ENCODE peak calls at places on chromosome 16, in four cellular contexts. M is IMR-90, B is neuronal stem cell, L is H1. F is an unnamed sample.

GRCh38 chr16:57834936-57835335 is 32.6 kb upstream of the KIFC3 start:
- DNase-seq in M (peak; percentile 34), B (no peak), L (no peak), F (no peak)

GRCh38 chr16:25151996-25152395 is 40.5 kb downstream of the LCMT1 start:
- DNase-seq in M (peak; percentile 58), B (no peak), L (no peak), F (peak; percentile 48)

GRCh38 chr16:89408315-89408714 is 82.0 kb downstream of the ANKRD11 start:
- DNase-seq in M (no peak), B (no peak), L (no peak), F (no peak)

GRCh38 chr16:29678691-29679267 is at the start of gene QPRT:
- DNase-seq in M (peak; percentile 22), B (peak; percentile 66), L (peak; percentile 81), F (peak; percentile 98)

GRCh38 chr16:13997933-13998332 is 73.2 kb upstream of the MRTFB start:
- DNase-seq in M (no peak), B (no peak), L (no peak), F (no peak)

GRCh38 chr16:4089251-4089810 is 26.9 kb downstream of the ADCY9 start:
- DNase-seq in M (peak; percentile 16), B (no peak), L (no peak), F (no peak)

GRCh38 chr16:24255446-24256352 is at the start of gene CACNG3:
- DNase-seq in M (peak; percentile 33), B (peak; percentile 93), L (peak; percentile 46), F (peak; percentile 93)

GRCh38 chr16:59067207-59067606 is 333.1 kb upstream of the GOT2 start:
- DNase-seq in M (peak; percentile 13), B (no peak), L (no peak), F (peak; percentile 54)

GRCh38 chr16:86854058-86854621 is 275.8 kb downstream of the FOXL1 start:
- DNase-seq in M (peak; percentile 57), B (no peak), L (no peak), F (no peak)

GRCh38 chr16:74984194-74984669 is 691 bp downstream of the WDR59 start:
- DNase-seq in M (peak; percentile 34), B (no peak), L (no peak), F (no peak)

GRCh38 chr16:73337897-73338296 is 290.0 kb upstream of the ZFHX3 start:
- DNase-seq in M (no peak), B (no peak), L (no peak), F (no peak)

GRCh38 chr16:6728381-6728780 is 604.3 kb upstream of the RBFOX1 start:
- DNase-seq in M (no peak), B (no peak), L (no peak), F (no peak)

GRCh38 chr16:57628008-57628781 is at the start of gene ADGRG1:
- DNase-seq in M (peak; percentile 97), B (peak; percentile 69), L (peak; percentile 65), F (peak; percentile 95)

GRCh38 chr16:57091200-57091989 is 988 bp upstream of the CPNE2 start:
- DNase-seq in M (peak; percentile 53), B (no peak), L (peak; percentile 34), F (peak; percentile 90)

GRCh38 chr16:81611721-81612120 is 167.1 kb downstream of the CMIP start:
- DNase-seq in M (no peak), B (no peak), L (no peak), F (no peak)

GRCh38 chr16:79042886-79043285 is 557.7 kb downstream of the MAF start:
- DNase-seq in M (no peak), B (no peak), L (no peak), F (no peak)

GRCh38 chr16:61665512-61665911 is 370.7 kb downstream of the CDH8 start:
- DNase-seq in M (no peak), B (no peak), L (no peak), F (no peak)

GRCh38 chr16:8621572-8622314 is at the start of gene METTL22:
- DNase-seq in M (peak; percentile 80), B (peak; percentile 91), L (peak; percentile 65), F (peak; percentile 89)

GRCh38 chr16:48850097-48850496 is 240.1 kb upstream of the N4BP1 start:
- DNase-seq in M (no peak), B (no peak), L (no peak), F (no peak)

GRCh38 chr16:63617990-63618763 is 1503.7 kb downstream of the CDH11 start:
- DNase-seq in M (no peak), B (no peak), L (no peak), F (no peak)

GRCh38 chr16:3655030-3655790 is 719 bp downstream of the DNASE1 start:
- DNase-seq in M (no peak), B (no peak), L (no peak), F (no peak)

GRCh38 chr16:54194008-54194731 is 92.4 kb downstream of the IRX3 start:
- DNase-seq in M (no peak), B (peak; percentile 18), L (no peak), F (peak; percentile 88)

GRCh38 chr16:89170346-89171215 is 967 bp upstream of the CDH15 start:
- DNase-seq in M (no peak), B (no peak), L (peak; percentile 44), F (peak; percentile 60)

DNA sequence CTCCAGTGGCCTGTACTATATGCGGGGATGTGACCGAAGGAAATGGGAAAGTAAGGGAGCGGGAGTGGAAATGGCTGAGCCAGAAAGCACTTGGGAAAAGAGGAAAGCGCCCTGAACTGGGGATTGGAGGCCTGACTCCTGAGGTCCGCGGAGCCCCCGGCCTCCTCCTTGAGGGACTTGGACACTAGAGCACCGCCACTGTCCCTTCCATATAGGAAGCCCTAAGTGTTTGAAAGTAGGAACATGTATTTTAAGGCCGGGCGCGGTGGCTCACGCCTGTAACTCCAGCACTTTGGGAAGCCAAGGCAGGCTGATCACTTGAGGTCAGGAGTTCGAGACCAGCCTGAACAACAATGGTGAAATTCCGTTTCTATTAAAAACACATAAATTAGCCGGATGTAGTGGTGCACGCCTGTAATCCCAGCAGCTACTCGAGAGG is 530 bp upstream of the ZDHHC7 start:
- DNase-seq in M (no peak), B (no peak), L (no peak), F (no peak)
- H3K4ac ChIP-seq in M (peak overlapping the region; percentile 89), B (no peak overlapping the region), L (peak overlapping the region; percentile 96), F (peak overlapping the region; percentile 58)

DNA sequence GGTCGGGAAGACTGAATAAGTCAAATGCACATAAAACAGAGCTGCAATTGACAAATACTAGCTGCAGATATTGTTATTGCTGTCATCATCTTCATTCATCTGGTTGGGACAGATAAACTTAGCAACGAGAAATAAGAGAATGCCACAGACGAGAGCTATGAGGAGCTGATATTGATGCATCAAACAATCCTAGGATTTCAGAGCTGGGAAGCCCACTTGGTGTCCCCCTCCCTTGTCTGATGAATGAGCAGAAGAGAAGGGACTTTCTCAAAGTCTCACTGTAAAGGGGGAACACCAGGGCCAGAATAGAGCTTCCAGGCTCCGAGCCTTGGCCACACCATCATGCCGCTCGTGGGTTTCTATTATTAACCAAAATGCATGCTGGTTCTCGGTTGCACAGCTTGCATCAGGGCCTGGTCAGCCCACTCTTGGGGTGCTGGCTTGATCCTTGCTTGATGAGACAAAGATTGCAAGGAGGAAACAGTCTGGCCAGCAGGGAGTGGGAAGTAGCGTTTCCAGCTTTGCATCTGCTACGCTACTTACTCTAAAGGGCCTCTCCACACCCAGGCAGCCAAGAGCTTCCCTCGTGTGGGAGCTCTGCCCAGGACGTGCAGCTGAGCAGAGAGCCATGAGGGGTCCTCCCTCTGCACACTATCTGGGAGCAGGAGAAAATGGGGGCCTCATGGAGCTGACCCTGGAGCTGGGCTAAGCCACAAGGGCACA is 28.4 kb upstream of the EMP2 start:
- DNase-seq in M (no peak), B (no peak), L (no peak), F (no peak)
- H2AK5ac ChIP-seq in M (no peak overlapping the region), B (no peak overlapping the region), L (no peak overlapping the region), F (no peak overlapping the region)

GRCh38 chr16:85765767-85766166 is 14.9 kb upstream of the C16orf74 start:
- DNase-seq in M (no peak), B (no peak), L (no peak), F (no peak)

GRCh38 chr16:85768225-85768624 is 17.3 kb upstream of the C16orf74 start:
- DNase-seq in M (no peak), B (no peak), L (peak; percentile 54), F (peak; percentile 71)

GRCh38 chr16:85770741-85771140 is 19.8 kb upstream of the C16orf74 start:
- DNase-seq in M (no peak), B (no peak), L (no peak), F (no peak)

GRCh38 chr16:85765273-85765672 is 14.4 kb upstream of the C16orf74 start:
- DNase-seq in M (no peak), B (no peak), L (no peak), F (no peak)

GRCh38 chr16:85767569-85767968 is 16.7 kb upstream of the C16orf74 start:
- DNase-seq in M (peak; percentile 88), B (no peak), L (no peak), F (peak; percentile 80)
- H3K4me3 ChIP-seq in M (no peak overlapping the region), B (no peak overlapping the region), L (no peak overlapping the region), F (no peak overlapping the region)

GRCh38 chr16:22688463-22688862 is 125.5 kb upstream of the HS3ST2 start:
- DNase-seq in M (no peak), B (no peak), L (no peak), F (no peak)
- H3K4ac ChIP-seq in M (no peak overlapping the region), B (no peak overlapping the region), L (no peak overlapping the region), F (no peak overlapping the region)

DNA sequence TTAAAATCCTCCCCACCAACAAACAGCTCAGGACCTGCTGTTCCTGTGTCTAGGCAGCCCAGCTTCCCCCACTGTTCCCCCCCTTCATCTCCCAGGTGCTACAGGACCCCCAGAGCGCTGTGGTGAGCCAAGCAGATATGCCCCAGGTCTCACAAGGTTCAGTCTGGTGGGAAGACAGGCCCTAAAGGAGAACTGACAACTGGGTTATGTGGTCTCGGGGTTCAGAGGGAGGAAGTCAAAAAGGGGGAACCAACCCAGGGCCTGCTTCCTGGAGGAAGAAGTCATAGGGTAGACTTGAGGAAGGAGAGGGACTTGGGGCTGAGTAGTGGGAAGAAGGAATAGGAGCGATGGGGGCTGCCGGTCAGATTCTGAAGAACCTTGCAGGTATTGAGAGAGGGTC is 2.6 kb downstream of the RIPOR1 start:
- DNase-seq in M (no peak), B (no peak), L (no peak), F (no peak)
- H2AK5ac ChIP-seq in M (peak overlapping the region; percentile 72), B (no peak overlapping the region), L (no peak overlapping the region), F (no peak overlapping the region)

GRCh38 chr16:21973945-21974344 is 20.8 kb downstream of the UQCRC2 start:
- DNase-seq in M (no peak), B (no peak), L (no peak), F (no peak)

DNA sequence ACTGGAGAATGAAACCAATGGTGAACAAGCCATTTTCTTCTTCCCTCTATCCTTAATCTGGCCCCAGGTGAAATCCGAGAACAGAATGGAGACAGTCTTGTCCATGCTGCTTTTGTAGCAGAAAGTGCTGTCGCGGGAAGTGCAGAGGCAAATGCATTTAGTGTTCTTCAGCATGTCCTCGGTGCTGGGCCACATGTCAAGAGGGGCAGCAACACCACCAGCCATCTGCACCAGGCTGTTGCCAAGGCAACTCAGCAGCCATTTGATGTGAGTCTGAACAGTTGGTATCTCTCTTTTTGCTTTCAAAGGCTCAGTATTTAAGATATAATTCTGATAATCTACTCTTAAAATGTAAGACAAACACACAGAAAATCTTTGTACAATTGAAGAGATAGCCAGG is 18.7 kb downstream of the UQCRC2 start:
- DNase-seq in M (no peak), B (no peak), L (no peak), F (no peak)
- H3K4me3 ChIP-seq in M (no peak overlapping the region), B (no peak overlapping the region), L (no peak overlapping the region), F (no peak overlapping the region)

F was measured in mesendoderm.